ENCODE peak calls at places on chromosomes 3 and 15, in five cellular contexts. X is choroid plexus epithelial cell; Y is stimulated activated CD4-positive, alpha-beta T cell treated with anti-CD3 and anti-CD28 coated beads, Interleukin-1b, Interleukin-23, amount 100 ng/mL, for 24 hours; R is prostate gland; D is COR-L47. S is an unnamed sample.

GRCh38 chr3:102124301-102125158 is 275.2 kb downstream of the NFKBIZ start:
- DNase-seq in Y (no peak), X (peak), R (no peak), D (no peak), S (peak)

GRCh38 chr15:28912422-28912821 is 26.6 kb downstream of the APBA2 start:
- DNase-seq in R (no peak), D (no peak), Y (no peak), X (peak), S (no peak)

GRCh38 chr3:47434849-47435248 is 40.9 kb downstream of the SCAP start:
- DNase-seq in X (no peak), R (no peak), D (no peak), Y (no peak), S (no peak)

GRCh38 chr15:57697588-57697987 is 8.9 kb upstream of the POLR2M start:
- DNase-seq in D (no peak), X (peak), R (no peak), Y (no peak), S (no peak)

GRCh38 chr3:119294889-119295769 is 946 bp downstream of the ARHGAP31 start:
- DNase-seq in Y (peak), X (peak), R (peak), D (no peak), S (peak)

GRCh38 chr3:127679534-127680145 is 6.9 kb downstream of the ABTB1 start:
- DNase-seq in R (no peak), Y (no peak), X (no peak), D (no peak), S (no peak)

GRCh38 chr15:63367390-63367789 is 14.3 kb downstream of the CA12 start:
- DNase-seq in D (no peak), X (no peak), R (no peak), Y (no peak), S (no peak)

GRCh38 chr15:60076055-60076454 is 71.9 kb downstream of the FOXB1 start:
- DNase-seq in R (no peak), Y (no peak), X (no peak), D (no peak), S (no peak)

GRCh38 chr3:169633105-169633504 is 30.4 kb downstream of the MECOM start:
- DNase-seq in Y (no peak), D (no peak), X (no peak), R (no peak), S (no peak)

GRCh38 chr3:124063168-124063909 is 71.4 kb upstream of the ROPN1 start:
- DNase-seq in D (no peak), Y (no peak), X (peak), R (no peak), S (peak)

GRCh38 chr3:107817076-107817475 is 273.8 kb downstream of the CD47 start:
- DNase-seq in Y (no peak), R (no peak), X (no peak), D (no peak), S (no peak)

GRCh38 chr3:167750273-167750971 is 14.9 kb downstream of the SERPINI1 start:
- DNase-seq in Y (no peak), X (peak), D (no peak), R (no peak), S (no peak)

GRCh38 chr3:101676219-101676764 is 640 bp downstream of the ZBTB11 start:
- DNase-seq in X (peak), R (peak), D (no peak), Y (peak), S (peak)

GRCh38 chr3:63354160-63354559 is 76.1 kb downstream of the SYNPR start:
- DNase-seq in R (no peak), D (no peak), Y (no peak), X (no peak), S (no peak)

GRCh38 chr15:71651750-71652186 is 158.6 kb upstream of the NR2E3 start:
- DNase-seq in R (peak), D (peak), X (peak), Y (no peak), S (peak)

GRCh38 chr3:52402101-52402521 is 42.8 kb downstream of the SEMA3G start:
- DNase-seq in Y (no peak), R (no peak), X (no peak), D (no peak), S (no peak)

GRCh38 chr3:186670148-186670547 is 4.3 kb downstream of the HRG start:
- DNase-seq in R (no peak), X (no peak), Y (no peak), D (no peak), S (peak)

GRCh38 chr3:190446492-190447301 is 3.0 kb downstream of the TMEM207 start:
- DNase-seq in Y (no peak), X (peak), D (no peak), R (no peak), S (no peak)

GRCh38 chr3:139937674-139938279 is 2.8 kb downstream of the CLSTN2 start:
- DNase-seq in Y (no peak), R (no peak), D (peak), X (peak), S (peak)

GRCh38 chr15:68719051-68719450 is 101.6 kb downstream of the ANP32A start:
- DNase-seq in Y (no peak), X (no peak), R (no peak), D (no peak), S (no peak)

GRCh38 chr15:101014276-101014675 is 95.1 kb downstream of the LRRK1 start:
- DNase-seq in Y (no peak), X (no peak), D (no peak), R (no peak), S (no peak)

GRCh38 chr3:46849098-46849631 is 14.1 kb downstream of the MYL3 start:
- DNase-seq in D (no peak), R (no peak), Y (no peak), X (no peak), S (no peak)

GRCh38 chr15:89665449-89666146 is 10.3 kb upstream of the KIF7 start:
- DNase-seq in R (peak), Y (no peak), D (peak), X (peak), S (no peak)

GRCh38 chr3:125085166-125085565 is 29.4 kb upstream of the HEG1 start:
- DNase-seq in X (no peak), Y (no peak), D (no peak), R (no peak), S (no peak)

GRCh38 chr3:15098503-15099363 is at the start of gene RBSN:
- DNase-seq in R (peak), Y (peak), D (peak), X (peak), S (peak)

GRCh38 chr15:43903864-43904290 is 77.1 kb downstream of the WDR76 start:
- DNase-seq in R (peak), Y (peak), X (peak), D (peak), S (peak)

GRCh38 chr3:185988816-185989175 is 51.0 kb upstream of the TRA2B start:
- DNase-seq in X (peak), R (no peak), Y (no peak), D (no peak), S (no peak)

GRCh38 chr15:51046799-51047449 is 47.8 kb downstream of the TNFAIP8L3 start:
- DNase-seq in Y (no peak), D (no peak), X (peak), R (no peak), S (no peak)

GRCh38 chr15:86384191-86384590 is 304.5 kb downstream of the AGBL1 start:
- DNase-seq in R (no peak), Y (no peak), D (no peak), X (no peak), S (no peak)

GRCh38 chr3:127217594-127218456 is 24.9 kb downstream of the PRR23E start:
- DNase-seq in X (no peak), Y (no peak), R (no peak), D (no peak), S (peak)

GRCh38 chr3:181879926-181880325 is 168.2 kb downstream of the SOX2 start:
- DNase-seq in X (no peak), D (no peak), R (no peak), Y (no peak), S (no peak)

GRCh38 chr15:99450896-99451358 is 114.9 kb upstream of the MEF2A start:
- DNase-seq in Y (peak), D (peak), X (peak), R (peak), S (peak)